ENCODE peak calls at places on chromosomes 12 and 14, in nine cellular contexts. M is mammary epithelial cell, O is ovary, Q is prostate gland, R is AG09319, K is dorsolateral prefrontal cortex, Z is right lobe of liver, U is choroid plexus epithelial cell, J is heart left ventricle. X is an unnamed sample.
A peak's percentile ranks its signal among the peaks of the same experiment; 100 is the strongest.

GRCh38 chr14:103401223-103402214 is 16.3 kb downstream of the MARK3 start:
- DNase-seq in U (peak; percentile 92), O (no peak), Z (no peak), J (no peak), M (peak; percentile 85), K (no peak), R (no peak), Q (no peak), X (no peak)

GRCh38 chr12:18363321-18363720 is 102.0 kb downstream of the PIK3C2G start:
- DNase-seq in O (no peak), J (no peak), Q (no peak), M (no peak), K (no peak), R (no peak), Z (no peak), U (no peak), X (no peak)

GRCh38 chr12:24895612-24896011 is 53.3 kb downstream of the BCAT1 start:
- DNase-seq in O (no peak), Z (no peak), U (no peak), R (no peak), M (no peak), Q (no peak), K (no peak), J (no peak), X (no peak)

GRCh38 chr12:94180558-94181296 is 32.4 kb downstream of the PLXNC1 start:
- DNase-seq in K (no peak), U (no peak), M (peak; percentile 69), R (no peak), O (no peak), Z (no peak), J (no peak), Q (no peak), X (no peak)

GRCh38 chr14:60651051-60651935 is 2.0 kb upstream of the SIX1 start:
- DNase-seq in K (no peak), Z (no peak), U (no peak), J (no peak), R (no peak), M (no peak), O (no peak), Q (no peak), X (no peak)

GRCh38 chr12:14048949-14049545 is 67.6 kb upstream of the GRIN2B start:
- DNase-seq in K (no peak), Q (no peak), Z (no peak), J (no peak), O (no peak), R (no peak), U (no peak), M (no peak), X (no peak)

GRCh38 chr14:20667957-20668356 is 16.4 kb upstream of the RNASE4 start:
- DNase-seq in Q (no peak), K (no peak), Z (no peak), M (no peak), R (no peak), U (no peak), O (no peak), J (no peak), X (no peak)

GRCh38 chr14:20494935-20495766 is 10.2 kb upstream of the RNASE10 start:
- DNase-seq in U (peak; percentile 30), J (no peak), Q (peak; percentile 9), M (peak; percentile 84), O (no peak), K (no peak), Z (no peak), R (no peak), X (no peak)

GRCh38 chr12:54465857-54466499 is 7.4 kb downstream of the GTSF1 start:
- DNase-seq in Z (no peak), O (no peak), K (no peak), Q (no peak), R (no peak), J (no peak), M (no peak), U (no peak), X (no peak)

DNA sequence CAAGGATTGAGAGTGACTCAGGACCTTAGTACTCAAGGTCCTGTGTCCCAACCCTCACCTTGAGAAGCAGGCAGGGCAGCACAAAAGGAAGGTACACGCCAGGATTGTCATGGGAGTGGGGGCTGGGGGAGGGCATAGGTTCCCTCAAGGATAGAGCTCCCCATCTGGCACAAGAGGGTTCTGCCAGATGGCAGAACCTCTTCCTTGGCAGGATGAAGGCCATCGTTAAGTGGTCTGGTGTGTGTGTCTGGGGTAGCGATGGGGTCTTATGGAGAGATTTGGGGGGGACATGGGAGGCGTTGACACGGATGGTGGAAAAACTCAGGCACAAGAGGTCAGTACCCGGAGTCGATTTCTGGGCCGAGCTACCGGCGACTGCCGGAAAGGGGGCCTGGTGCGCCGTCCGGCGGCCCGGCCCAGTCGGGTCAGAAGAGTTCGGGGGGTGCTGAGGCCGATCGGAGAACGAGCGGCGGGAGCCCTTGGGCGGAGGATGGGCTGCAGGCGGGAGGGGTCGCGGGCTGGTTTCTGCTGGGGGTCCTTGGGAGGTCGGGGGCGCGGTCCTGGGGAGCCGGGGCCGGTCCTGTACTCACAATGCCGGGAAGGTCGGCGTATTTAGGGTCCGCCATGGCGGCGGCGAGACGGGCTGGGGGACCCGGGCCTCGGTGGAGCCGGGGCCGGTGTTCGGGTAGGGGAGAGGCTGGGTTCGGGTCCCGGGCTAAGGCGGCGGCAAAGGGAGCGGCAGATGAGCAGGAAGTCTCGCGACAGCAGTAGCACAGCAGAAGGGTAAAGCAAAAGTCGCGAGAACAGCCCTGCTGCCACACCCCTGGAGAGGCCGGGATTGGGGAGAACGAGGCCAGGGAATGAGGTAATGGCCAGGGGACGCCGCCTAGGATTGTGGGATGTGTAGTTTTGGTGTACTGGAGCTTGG is at the start of gene DCTN2:
- DNase-seq in J (peak; percentile 98), R (peak; percentile 92), K (peak; percentile 95), Q (peak; percentile 95), O (peak; percentile 95), M (peak; percentile 95), U (peak; percentile 98), Z (peak; percentile 96), X (peak; percentile 96)
- TF ChIP-seq CTCF in J (no peak), R (no peak), K (no peak), Q (no peak), O (no peak), M (no peak), U (peak; percentile 28), Z (no peak), X (no peak)

GRCh38 chr12:6603095-6603567 is 4.0 kb downstream of the CHD4 start:
- DNase-seq in M (peak; percentile 20), U (peak; percentile 55), Q (no peak), R (no peak), J (peak; percentile 73), O (no peak), Z (no peak), K (no peak), X (peak; percentile 40)

GRCh38 chr12:6606331-6607131 is 648 bp downstream of the CHD4 start:
- DNase-seq in O (peak; percentile 85), M (peak; percentile 24), Z (peak; percentile 84), J (peak; percentile 85), Q (peak; percentile 38), R (no peak), K (peak; percentile 62), U (peak; percentile 28), X (peak; percentile 88)

GRCh38 chr12:6604254-6605029 is 2.7 kb downstream of the CHD4 start:
- DNase-seq in U (no peak), M (no peak), O (no peak), K (no peak), Z (peak; percentile 64), Q (no peak), R (no peak), J (no peak), X (no peak)

GRCh38 chr12:6607751-6608591 is 792 bp upstream of the CHD4 start:
- DNase-seq in Z (no peak), R (no peak), O (peak; percentile 71), K (peak; percentile 59), Q (no peak), U (peak; percentile 49), J (peak; percentile 68), M (peak; percentile 76), X (peak; percentile 84)

DNA sequence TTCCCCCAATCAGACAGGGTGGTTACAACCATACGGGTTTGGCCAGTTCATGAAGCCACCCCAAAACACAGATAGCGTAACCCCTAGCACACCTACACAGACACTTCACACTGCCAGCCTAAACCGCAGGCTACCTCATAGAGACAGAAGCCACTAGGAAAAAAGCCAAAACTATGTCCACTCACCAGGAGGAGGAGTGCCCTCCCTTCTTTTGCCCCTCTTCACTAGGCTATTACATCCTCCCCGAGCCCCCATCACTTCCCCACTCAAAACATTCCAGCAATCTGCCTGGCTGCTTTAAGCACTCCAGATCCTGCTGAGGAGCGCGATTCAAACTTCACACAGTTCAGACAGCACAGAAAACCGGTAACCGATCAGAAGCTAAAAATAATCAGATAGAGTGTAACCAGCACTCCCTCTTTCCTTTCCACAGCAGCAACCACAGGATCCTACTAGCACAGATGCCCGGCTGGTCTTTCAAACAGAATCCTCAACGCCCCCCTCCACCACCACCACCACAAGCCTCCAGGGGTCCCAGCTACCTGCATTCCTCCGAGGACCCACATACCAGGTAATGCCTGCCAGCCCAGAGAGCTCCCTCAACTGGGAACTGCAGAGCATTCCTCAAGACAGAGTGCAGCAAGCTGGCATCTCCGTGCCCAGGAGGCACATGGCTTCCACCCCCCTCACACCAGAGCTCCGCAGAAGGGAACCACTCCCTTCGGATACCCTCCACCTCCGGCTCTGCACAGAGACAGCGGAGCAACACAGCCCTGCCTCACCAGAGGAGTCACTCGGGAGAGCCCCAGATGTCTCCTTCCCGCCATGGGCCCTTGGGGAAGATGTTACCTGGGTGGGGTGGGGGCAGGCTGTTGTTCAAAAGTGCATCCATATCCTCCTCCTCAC is 1.5 kb downstream of the CHD4 start:
- DNase-seq in R (no peak), U (peak; percentile 47), Z (no peak), Q (peak; percentile 36), O (no peak), J (no peak), K (no peak), M (peak; percentile 60), X (no peak)
- TF ChIP-seq CTCF in R (no peak), U (no peak), Z (no peak), Q (no peak), O (no peak), J (no peak), K (no peak), M (no peak), X (no peak)

DNA sequence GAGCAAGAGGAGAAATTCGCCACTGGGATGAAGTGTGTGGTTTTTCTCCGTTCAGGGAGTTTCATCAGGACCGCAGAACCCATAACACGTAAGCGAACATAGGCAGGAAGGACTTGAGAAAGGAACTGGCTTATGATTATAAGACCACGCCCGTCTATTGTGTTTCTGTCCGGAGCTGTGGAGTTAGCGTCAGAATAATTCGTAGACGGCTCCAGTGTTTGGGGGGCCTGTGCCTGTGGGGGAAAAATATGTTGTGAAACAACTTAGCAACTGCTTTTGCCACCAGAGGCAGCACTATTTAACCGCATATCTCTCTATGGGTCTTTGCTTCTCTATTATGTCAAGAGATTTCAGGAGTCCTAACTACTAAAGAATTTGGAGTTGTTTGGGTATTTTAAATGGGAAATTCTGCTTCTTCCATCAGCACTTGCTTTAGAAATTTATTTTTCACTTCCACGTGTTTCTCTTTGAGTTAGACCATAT is 506 bp upstream of the CLEC14A start:
- DNase-seq in R (no peak), Q (no peak), M (no peak), J (no peak), U (peak; percentile 69), O (no peak), Z (no peak), K (no peak), X (peak; percentile 13)
- TF ChIP-seq CTCF in R (no peak), Q (no peak), M (no peak), J (peak; percentile 46), U (peak; percentile 50), O (no peak), Z (no peak), K (no peak), X (no peak)

GRCh38 chr14:87332001-87332400 is 661.0 kb downstream of the GALC start:
- DNase-seq in U (peak; percentile 1), O (no peak), Q (no peak), R (no peak), Z (no peak), K (no peak), J (no peak), M (peak; percentile 71), X (no peak)

GRCh38 chr14:87334997-87335675 is 657.8 kb downstream of the GALC start:
- DNase-seq in M (peak; percentile 8), U (no peak), R (no peak), J (no peak), K (no peak), O (no peak), Z (no peak), Q (no peak), X (no peak)
- TF ChIP-seq CTCF in M (peak; percentile 47), U (no peak), R (no peak), J (no peak), K (no peak), O (no peak), Z (no peak), Q (no peak), X (peak; percentile 23)